ENCODE peak calls at places on chromosomes 11 and 22, in nine cellular contexts. One of them, this sample, is unnamed.
A peak's percentile ranks its signal among the peaks of the same experiment; 100 is the strongest.

GRCh38 chr11:68780829-68781228 is 29.5 kb upstream of the TESMIN start:
- DNase-seq in HCT116: peak; percentile 4
- DNase-seq in SK-N-SH: peak; percentile 54
- DNase-seq in Panc1: no peak
- DNase-seq in HL-60: peak; percentile 7
- DNase-seq in K562: peak; percentile 90
- DNase-seq in A549: peak; percentile 24
- DNase-seq in GM12878: no peak
- DNase-seq in GM23338: peak; percentile 82
- DNase-seq in this sample: no peak

GRCh38 chr11:5737091-5737490 is 843 bp downstream of the OR56B1 start:
- DNase-seq in SK-N-SH: no peak
- DNase-seq in Panc1: no peak
- DNase-seq in K562: no peak
- DNase-seq in GM23338: no peak
- DNase-seq in HL-60: no peak
- DNase-seq in A549: peak; percentile 15
- DNase-seq in HCT116: no peak
- DNase-seq in GM12878: no peak
- DNase-seq in this sample: no peak

GRCh38 chr22:40894417-40894816 is 32.5 kb upstream of the DNAJB7 start:
- DNase-seq in GM12878: no peak
- DNase-seq in K562: no peak
- DNase-seq in GM23338: no peak
- DNase-seq in Panc1: no peak
- DNase-seq in HCT116: no peak
- DNase-seq in HL-60: no peak
- DNase-seq in SK-N-SH: no peak
- DNase-seq in A549: no peak
- DNase-seq in this sample: no peak

GRCh38 chr11:96875772-96876171 is 486.0 kb downstream of the JRKL start:
- DNase-seq in K562: no peak
- DNase-seq in HL-60: no peak
- DNase-seq in GM12878: no peak
- DNase-seq in HCT116: no peak
- DNase-seq in GM23338: no peak
- DNase-seq in Panc1: no peak
- DNase-seq in SK-N-SH: peak; percentile 8
- DNase-seq in A549: no peak
- DNase-seq in this sample: no peak

GRCh38 chr11:64028398-64029115 is 7.2 kb upstream of the FLRT1 start:
- DNase-seq in GM23338: peak; percentile 96
- DNase-seq in K562: peak; percentile 75
- DNase-seq in A549: no peak
- DNase-seq in GM12878: no peak
- DNase-seq in SK-N-SH: peak; percentile 81
- DNase-seq in Panc1: no peak
- DNase-seq in HCT116: no peak
- DNase-seq in HL-60: no peak
- DNase-seq in this sample: no peak

GRCh38 chr11:99693941-99694492 is 673.3 kb downstream of the CNTN5 start:
- DNase-seq in Panc1: peak; percentile 74
- DNase-seq in HCT116: no peak
- DNase-seq in GM23338: no peak
- DNase-seq in K562: no peak
- DNase-seq in SK-N-SH: no peak
- DNase-seq in HL-60: no peak
- DNase-seq in A549: peak; percentile 80
- DNase-seq in GM12878: no peak
- DNase-seq in this sample: peak; percentile 3

GRCh38 chr11:120601566-120601965 is 90.0 kb downstream of the GRIK4 start:
- DNase-seq in GM12878: no peak
- DNase-seq in SK-N-SH: no peak
- DNase-seq in Panc1: no peak
- DNase-seq in HCT116: no peak
- DNase-seq in A549: no peak
- DNase-seq in K562: no peak
- DNase-seq in GM23338: no peak
- DNase-seq in HL-60: no peak
- DNase-seq in this sample: no peak

GRCh38 chr22:46013460-46014416 is 36.8 kb upstream of the WNT7B start:
- DNase-seq in HCT116: peak; percentile 89
- DNase-seq in A549: peak; percentile 95
- DNase-seq in SK-N-SH: peak; percentile 96
- DNase-seq in Panc1: peak; percentile 72
- DNase-seq in GM12878: no peak
- DNase-seq in HL-60: peak; percentile 93
- DNase-seq in GM23338: peak; percentile 90
- DNase-seq in K562: peak; percentile 89
- DNase-seq in this sample: peak; percentile 90

GRCh38 chr22:37240240-37240940 is 3.7 kb downstream of the RAC2 start:
- DNase-seq in Panc1: no peak
- DNase-seq in K562: no peak
- DNase-seq in HCT116: no peak
- DNase-seq in GM23338: no peak
- DNase-seq in GM12878: no peak
- DNase-seq in A549: no peak
- DNase-seq in SK-N-SH: no peak
- DNase-seq in HL-60: no peak
- DNase-seq in this sample: no peak

GRCh38 chr22:43314611-43315010 is 28.6 kb downstream of the SCUBE1 start:
- DNase-seq in HL-60: no peak
- DNase-seq in GM12878: no peak
- DNase-seq in GM23338: no peak
- DNase-seq in SK-N-SH: no peak
- DNase-seq in HCT116: no peak
- DNase-seq in K562: no peak
- DNase-seq in Panc1: no peak
- DNase-seq in A549: no peak
- DNase-seq in this sample: no peak

GRCh38 chr11:134008593-134008992 is 51.8 kb upstream of the IGSF9B start:
- DNase-seq in Panc1: no peak
- DNase-seq in A549: no peak
- DNase-seq in K562: no peak
- DNase-seq in HL-60: no peak
- DNase-seq in HCT116: no peak
- DNase-seq in GM12878: no peak
- DNase-seq in GM23338: no peak
- DNase-seq in SK-N-SH: no peak
- DNase-seq in this sample: no peak

GRCh38 chr22:20186183-20186870 is 35.5 kb upstream of the CCDC188 start:
- DNase-seq in HCT116: no peak
- DNase-seq in HL-60: no peak
- DNase-seq in Panc1: no peak
- DNase-seq in A549: peak; percentile 25
- DNase-seq in GM12878: no peak
- DNase-seq in GM23338: peak; percentile 86
- DNase-seq in K562: peak; percentile 90
- DNase-seq in SK-N-SH: peak; percentile 59
- DNase-seq in this sample: peak; percentile 44

GRCh38 chr11:120715239-120715638 is 203.7 kb downstream of the GRIK4 start:
- DNase-seq in K562: peak; percentile 54
- DNase-seq in SK-N-SH: peak; percentile 66
- DNase-seq in GM23338: peak; percentile 77
- DNase-seq in HCT116: no peak
- DNase-seq in A549: peak; percentile 4
- DNase-seq in HL-60: no peak
- DNase-seq in GM12878: no peak
- DNase-seq in Panc1: no peak
- DNase-seq in this sample: peak; percentile 15

GRCh38 chr22:44314425-44315067 is 1.8 kb upstream of the SHISAL1 start:
- DNase-seq in Panc1: no peak
- DNase-seq in HL-60: no peak
- DNase-seq in GM12878: no peak
- DNase-seq in HCT116: no peak
- DNase-seq in SK-N-SH: no peak
- DNase-seq in A549: no peak
- DNase-seq in K562: no peak
- DNase-seq in GM23338: no peak
- DNase-seq in this sample: no peak

GRCh38 chr11:10274726-10275125 is 19.3 kb downstream of the SBF2 start:
- DNase-seq in HCT116: no peak
- DNase-seq in GM12878: no peak
- DNase-seq in A549: no peak
- DNase-seq in K562: no peak
- DNase-seq in GM23338: no peak
- DNase-seq in SK-N-SH: no peak
- DNase-seq in HL-60: no peak
- DNase-seq in Panc1: no peak
- DNase-seq in this sample: no peak

GRCh38 chr22:49567894-49568750 is 259.6 kb downstream of the BRD1 start:
- DNase-seq in SK-N-SH: no peak
- DNase-seq in HCT116: no peak
- DNase-seq in GM12878: no peak
- DNase-seq in K562: no peak
- DNase-seq in GM23338: no peak
- DNase-seq in A549: no peak
- DNase-seq in HL-60: no peak
- DNase-seq in Panc1: no peak
- DNase-seq in this sample: no peak

GRCh38 chr11:85961130-85961529 is 105.9 kb downstream of the CCDC83 start:
- DNase-seq in GM12878: no peak
- DNase-seq in Panc1: no peak
- DNase-seq in K562: no peak
- DNase-seq in A549: no peak
- DNase-seq in GM23338: no peak
- DNase-seq in HL-60: no peak
- DNase-seq in SK-N-SH: no peak
- DNase-seq in HCT116: no peak
- DNase-seq in this sample: no peak

DNA sequence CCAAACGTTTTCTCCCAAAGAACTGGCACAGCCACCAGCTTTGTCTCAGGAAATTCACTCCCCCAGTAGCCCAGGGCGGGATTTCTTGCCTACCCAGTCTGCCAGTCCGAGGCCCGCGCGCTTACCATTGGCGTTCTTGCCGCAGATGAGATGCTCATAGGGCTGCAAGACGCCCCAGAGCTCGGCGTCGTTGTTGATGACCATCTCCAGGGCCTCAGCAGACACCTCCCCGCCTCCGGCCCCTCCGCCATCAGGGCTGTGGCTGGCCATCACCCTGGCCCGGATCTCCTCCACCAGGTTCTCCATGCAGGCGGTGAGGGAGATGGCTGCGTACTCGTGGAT is 1.3 kb downstream of the ABTB2 start:
- DNase-seq in GM23338: peak; percentile 60
- DNase-seq in HL-60: no peak
- DNase-seq in HCT116: no peak
- DNase-seq in Panc1: no peak
- DNase-seq in GM12878: no peak
- DNase-seq in SK-N-SH: no peak
- DNase-seq in A549: peak; percentile 62
- DNase-seq in K562: no peak
- DNase-seq in this sample: no peak
- TF ChIP-seq REST in GM23338: no peak
- TF ChIP-seq REST in HL-60: no peak
- TF ChIP-seq REST in HCT116: no peak
- TF ChIP-seq REST in Panc1: no peak
- TF ChIP-seq REST in GM12878: no peak
- TF ChIP-seq REST in SK-N-SH: no peak
- TF ChIP-seq REST in A549: no peak
- TF ChIP-seq REST in K562: no peak
- TF ChIP-seq REST in this sample: no peak

GRCh38 chr22:31248965-31249940 is 37.2 kb downstream of the LIMK2 start:
- DNase-seq in Panc1: no peak
- DNase-seq in A549: no peak
- DNase-seq in HL-60: no peak
- DNase-seq in GM23338: no peak
- DNase-seq in K562: no peak
- DNase-seq in HCT116: no peak
- DNase-seq in GM12878: no peak
- DNase-seq in SK-N-SH: no peak
- DNase-seq in this sample: no peak
- TF ChIP-seq REST in Panc1: no peak
- TF ChIP-seq REST in A549: no peak
- TF ChIP-seq REST in HL-60: no peak
- TF ChIP-seq REST in GM23338: no peak
- TF ChIP-seq REST in K562: no peak
- TF ChIP-seq REST in HCT116: no peak
- TF ChIP-seq REST in GM12878: no peak
- TF ChIP-seq REST in SK-N-SH: no peak
- TF ChIP-seq REST in this sample: no peak

DNA sequence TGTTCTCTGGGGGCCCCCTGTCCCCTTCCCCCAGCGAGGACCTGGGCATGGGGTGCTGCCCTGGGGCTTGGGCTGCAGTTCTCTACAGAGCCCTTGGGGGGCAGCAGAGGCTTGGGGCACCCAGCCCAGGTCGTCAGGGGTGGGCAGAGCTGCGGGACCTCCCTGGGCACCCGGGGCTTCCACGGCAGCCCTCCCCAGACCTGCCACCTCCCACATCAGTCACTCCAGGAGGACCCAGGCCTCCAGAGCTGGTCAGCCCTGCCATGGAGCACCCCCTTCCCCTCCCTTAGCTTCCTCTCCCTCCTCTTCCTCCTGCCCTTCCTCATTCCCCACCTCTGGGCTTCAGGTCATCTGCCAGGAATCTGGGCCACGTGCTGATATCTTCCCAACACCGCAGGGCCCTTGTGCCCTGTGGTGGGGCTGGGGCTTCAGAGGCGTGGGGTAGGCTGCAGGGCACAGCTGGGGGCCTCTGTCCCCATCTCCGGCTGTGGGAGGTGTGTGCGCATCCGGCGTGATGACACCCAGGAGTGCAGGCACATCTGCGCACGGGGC is 5.8 kb downstream of the TSPAN4 start:
- DNase-seq in SK-N-SH: peak; percentile 89
- DNase-seq in HCT116: no peak
- DNase-seq in GM23338: peak; percentile 70
- DNase-seq in A549: no peak
- DNase-seq in Panc1: no peak
- DNase-seq in K562: peak; percentile 59
- DNase-seq in GM12878: no peak
- DNase-seq in HL-60: no peak
- DNase-seq in this sample: no peak
- TF ChIP-seq REST in SK-N-SH: no peak
- TF ChIP-seq REST in HCT116: no peak
- TF ChIP-seq REST in GM23338: no peak
- TF ChIP-seq REST in A549: no peak
- TF ChIP-seq REST in Panc1: no peak
- TF ChIP-seq REST in K562: no peak
- TF ChIP-seq REST in GM12878: no peak
- TF ChIP-seq REST in HL-60: no peak
- TF ChIP-seq REST in this sample: no peak

DNA sequence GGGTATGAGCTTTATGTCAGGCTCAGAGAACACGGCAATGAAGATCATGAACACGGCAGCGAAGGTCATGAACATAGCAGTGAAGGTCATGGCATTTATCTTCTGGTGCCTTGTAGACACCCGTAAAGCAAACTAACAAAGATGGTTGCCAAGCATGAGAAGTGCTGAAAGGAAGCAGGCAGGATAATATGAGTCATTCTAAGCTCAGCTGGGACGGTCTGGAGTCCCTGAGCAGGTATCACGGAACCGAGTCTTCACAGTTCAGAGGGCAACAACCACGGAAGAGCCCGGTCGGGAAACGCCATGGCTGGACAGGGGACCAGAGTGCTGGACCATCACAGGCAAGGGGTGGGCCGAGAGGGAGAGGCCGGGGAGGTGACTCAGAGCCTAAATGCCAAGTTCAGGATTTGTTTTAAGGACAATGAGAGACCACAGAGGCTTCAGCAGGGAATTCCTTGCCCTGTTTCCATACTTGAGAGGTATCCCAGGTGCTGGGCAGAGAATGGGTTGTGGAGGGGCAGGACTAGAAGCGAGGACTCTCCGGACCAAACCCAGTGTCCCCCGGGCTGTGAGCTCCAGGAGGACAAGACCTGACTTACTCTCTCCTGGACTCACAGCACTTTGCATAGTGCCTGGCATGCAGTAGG is 13.1 kb upstream of the MS4A10 start:
- DNase-seq in Panc1: no peak
- DNase-seq in A549: no peak
- DNase-seq in K562: no peak
- DNase-seq in GM12878: no peak
- DNase-seq in HL-60: no peak
- DNase-seq in HCT116: no peak
- DNase-seq in GM23338: no peak
- DNase-seq in SK-N-SH: no peak
- DNase-seq in this sample: no peak
- TF ChIP-seq REST in Panc1: no peak
- TF ChIP-seq REST in A549: no peak
- TF ChIP-seq REST in K562: no peak
- TF ChIP-seq REST in GM12878: no peak
- TF ChIP-seq REST in HL-60: no peak
- TF ChIP-seq REST in HCT116: no peak
- TF ChIP-seq REST in GM23338: no peak
- TF ChIP-seq REST in SK-N-SH: no peak
- TF ChIP-seq REST in this sample: no peak